ENCODE peak calls at places on chromosomes 5 and 9, in seven cellular contexts. V is IMR-90; P is fibroblast of lung; J is CD8-positive, alpha-beta memory T cell; B is dorsolateral prefrontal cortex; D is tibial nerve; F is colonic mucosa. R is an unnamed sample.
A peak's percentile ranks its signal among the peaks of the same experiment; 100 is the strongest.

GRCh38 chr9:89122944-89123343 is 55.7 kb downstream of the SHC3 start:
- DNase-seq in V (peak; percentile 68), P (no peak), J (no peak), B (no peak), D (no peak), F (no peak), R (no peak)

GRCh38 chr5:80835128-80835527 is 125.0 kb upstream of the RASGRF2 start:
- DNase-seq in V (no peak), P (no peak), J (no peak), B (no peak), D (no peak), F (no peak), R (no peak)

GRCh38 chr5:132776077-132776931 is 735 bp downstream of the SEPTIN8 start:
- DNase-seq in V (no peak), P (peak; percentile 47), J (peak; percentile 11), B (peak; percentile 69), D (no peak), F (peak; percentile 67), R (no peak)

GRCh38 chr9:116276651-116277121 is 123.1 kb downstream of the PAPPA start:
- DNase-seq in V (no peak), P (peak; percentile 35), J (no peak), B (no peak), D (no peak), F (no peak), R (no peak)

GRCh38 chr9:114077162-114077837 is 800 bp downstream of the AMBP start:
- DNase-seq in V (no peak), P (no peak), J (no peak), B (no peak), D (no peak), F (no peak), R (no peak)

GRCh38 chr5:32325067-32325466 is 12.3 kb upstream of the MTMR12 start:
- DNase-seq in V (peak; percentile 38), P (peak; percentile 65), J (no peak), B (no peak), D (no peak), F (no peak), R (no peak)

GRCh38 chr5:177578331-177578730 is 13.7 kb upstream of the TMED9 start:
- DNase-seq in V (no peak), P (no peak), J (no peak), B (no peak), D (no peak), F (no peak), R (no peak)

GRCh38 chr9:38662763-38663593 is 42.6 kb upstream of the ANKRD18A start:
- DNase-seq in V (no peak), P (peak; percentile 12), J (no peak), B (no peak), D (no peak), F (no peak), R (no peak)

GRCh38 chr5:112419596-112420110 is 576 bp upstream of the EPB41L4A start:
- DNase-seq in V (no peak), P (peak; percentile 14), J (no peak), B (no peak), D (peak; percentile 40), F (peak; percentile 65), R (no peak)

GRCh38 chr5:140111859-140112551 is 1.9 kb upstream of the PURA start:
- DNase-seq in V (no peak), P (no peak), J (no peak), B (no peak), D (no peak), F (no peak), R (no peak)

GRCh38 chr5:142981886-142982820 is 212.0 kb downstream of the ARHGAP26 start:
- DNase-seq in V (peak; percentile 92), P (peak; percentile 96), J (no peak), B (no peak), D (peak; percentile 61), F (peak; percentile 91), R (no peak)

GRCh38 chr5:175589714-175590113 is 68.2 kb upstream of the HRH2 start:
- DNase-seq in V (no peak), P (peak; percentile 27), J (no peak), B (no peak), D (no peak), F (no peak), R (no peak)

GRCh38 chr9:34590376-34591090 is 1.0 kb upstream of the CNTFR start:
- DNase-seq in V (no peak), P (no peak), J (no peak), B (no peak), D (peak; percentile 38), F (peak; percentile 65), R (no peak)

GRCh38 chr5:32559411-32559810 is 25.9 kb upstream of the SUB1 start:
- DNase-seq in V (no peak), P (no peak), J (no peak), B (no peak), D (no peak), F (no peak), R (no peak)

GRCh38 chr9:78131969-78132687 is 100.5 kb upstream of the GNAQ start:
- DNase-seq in V (no peak), P (peak; percentile 57), J (no peak), B (no peak), D (no peak), F (no peak), R (no peak)

GRCh38 chr5:142743677-142744441 is 26.3 kb upstream of the ARHGAP26 start:
- DNase-seq in V (peak; percentile 31), P (peak; percentile 65), J (no peak), B (no peak), D (no peak), F (no peak), R (no peak)

GRCh38 chr9:106758911-106759310 is 104.1 kb upstream of the ZNF462 start:
- DNase-seq in V (no peak), P (no peak), J (no peak), B (no peak), D (no peak), F (no peak), R (no peak)

GRCh38 chr9:119283118-119283794 is 86.0 kb downstream of the BRINP1 start:
- DNase-seq in V (no peak), P (peak; percentile 90), J (no peak), B (peak; percentile 56), D (no peak), F (no peak), R (peak; percentile 41)

GRCh38 chr5:132485641-132486317 is 4.8 kb downstream of the IRF1 start:
- DNase-seq in V (no peak), P (no peak), J (peak; percentile 8), B (no peak), D (no peak), F (peak; percentile 16), R (no peak)

GRCh38 chr9:133995012-133995896 is 3.1 kb upstream of the VAV2 start:
- DNase-seq in V (no peak), P (peak; percentile 60), J (no peak), B (no peak), D (no peak), F (no peak), R (no peak)

GRCh38 chr9:33044162-33044673 is 19.1 kb downstream of the DNAJA1 start:
- DNase-seq in V (peak; percentile 93), P (peak; percentile 95), J (peak; percentile 60), B (peak; percentile 79), D (peak; percentile 71), F (peak; percentile 87), R (peak; percentile 70)

GRCh38 chr9:4680750-4681149 is 1.4 kb downstream of the CDC37L1 start:
- DNase-seq in V (peak; percentile 31), P (peak; percentile 55), J (no peak), B (no peak), D (no peak), F (no peak), R (no peak)

GRCh38 chr5:131635755-131636479 is 888 bp upstream of the RAPGEF6 start:
- DNase-seq in V (no peak), P (peak; percentile 36), J (no peak), B (no peak), D (no peak), F (no peak), R (no peak)

GRCh38 chr5:154345255-154345952 is 100.4 kb upstream of the SAP30L start:
- DNase-seq in V (no peak), P (no peak), J (no peak), B (no peak), D (no peak), F (no peak), R (no peak)

GRCh38 chr9:93942176-93942575 is 13.0 kb downstream of the BARX1 start:
- DNase-seq in V (no peak), P (no peak), J (no peak), B (no peak), D (no peak), F (no peak), R (no peak)
- H3K27me3 ChIP-seq in V (peaks cover 55% of the 10 kb centered on the region), P (peaks cover 23% of the 10 kb centered on the region), J (peaks cover 29% of the 10 kb centered on the region), B (peaks cover 9% of the 10 kb centered on the region), D (no peaks in the 10 kb centered on the region), F (peaks cover 29% of the 10 kb centered on the region), R (peaks cover 49% of the 10 kb centered on the region)

DNA sequence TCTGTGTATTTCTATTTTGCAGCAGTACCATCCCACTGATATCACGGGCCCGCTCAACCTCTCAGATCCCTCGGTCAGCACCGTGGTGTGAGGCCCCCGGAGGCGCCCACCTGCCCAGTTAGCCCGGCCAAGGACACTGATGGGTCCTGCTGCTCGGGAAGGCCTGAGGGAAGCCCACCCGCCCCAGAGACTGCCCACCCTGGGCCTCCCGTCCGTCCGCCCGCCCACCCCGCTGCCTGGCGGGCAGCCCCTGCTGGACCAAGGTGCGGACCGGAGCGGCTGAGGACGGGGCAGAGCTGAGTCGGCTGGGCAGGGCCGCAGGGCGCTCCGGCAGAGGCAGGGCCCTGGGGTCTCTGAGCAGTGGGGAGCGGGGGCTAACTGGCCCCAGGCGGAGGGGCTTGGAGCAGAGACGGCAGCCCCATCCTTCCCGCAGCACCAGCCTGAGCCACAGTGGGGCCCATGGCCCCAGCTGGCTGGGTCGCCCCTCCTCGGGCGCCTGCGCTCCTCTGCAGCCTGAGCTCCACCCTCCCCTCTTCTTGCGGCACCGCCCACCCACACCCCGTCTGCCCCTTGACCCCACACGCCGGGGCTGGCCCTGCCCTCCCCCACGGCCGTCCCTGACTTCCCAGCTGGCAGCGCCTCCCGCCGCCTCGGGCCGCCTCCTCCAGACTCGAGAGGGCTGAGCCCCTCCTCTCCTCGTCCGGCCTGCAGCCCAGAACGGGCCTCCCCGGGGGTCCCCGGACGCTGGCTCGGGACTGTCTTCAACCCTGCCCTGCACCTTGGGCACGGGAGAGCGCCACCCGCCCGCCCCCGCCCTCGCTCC is 1.9 kb downstream of the LRRC26 start:
- DNase-seq in V (no peak), P (no peak), J (no peak), B (no peak), D (no peak), F (peak; percentile 84), R (no peak)
- H3K4me3 ChIP-seq in V (no peak overlapping the region), P (no peak overlapping the region), J (no peak overlapping the region), B (peak overlapping the region; percentile 52), D (peak overlapping the region; percentile 22), F (peak overlapping the region; percentile 40), R (no peak overlapping the region)

DNA sequence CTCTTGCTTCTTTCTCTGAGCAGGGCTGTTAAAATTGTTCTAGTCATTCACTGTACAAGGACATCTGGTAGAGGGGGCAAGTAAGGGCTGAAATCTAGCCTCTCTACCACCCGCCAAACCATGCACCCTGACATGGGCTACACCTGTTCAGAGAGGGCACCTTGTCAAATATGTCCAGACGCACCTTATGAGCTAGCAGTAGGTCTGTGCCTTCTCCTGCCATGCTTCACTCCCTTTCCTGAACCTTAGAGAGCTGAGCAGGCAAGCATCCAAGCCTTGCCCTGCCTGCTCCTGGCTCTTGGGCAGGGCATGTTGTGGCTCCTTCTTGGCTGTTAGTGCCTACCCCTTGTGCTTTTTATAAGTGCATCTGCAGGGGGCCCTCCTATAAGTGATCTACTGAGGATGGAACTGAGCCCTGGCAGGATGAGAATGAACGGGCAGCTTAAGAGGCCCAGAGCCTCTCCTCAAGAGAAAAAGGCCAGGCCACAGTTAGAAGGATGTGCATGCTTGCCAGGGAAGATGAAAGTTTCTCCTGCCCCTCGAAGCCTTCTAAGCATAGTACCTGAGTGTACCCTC is 3.8 kb upstream of the NEUROG1 start:
- DNase-seq in V (no peak), P (no peak), J (no peak), B (no peak), D (no peak), F (no peak), R (no peak)
- H3K27me3 ChIP-seq in V (peaks cover 93% of the 10 kb centered on the region), P (peaks cover 65% of the 10 kb centered on the region), J (peaks cover 20% of the 10 kb centered on the region), B (peaks cover 13% of the 10 kb centered on the region), D (no peaks in the 10 kb centered on the region), F (peaks cover 57% of the 10 kb centered on the region), R (peaks cover 81% of the 10 kb centered on the region)

GRCh38 chr5:3597002-3597726 is 1.5 kb downstream of the IRX1 start:
- DNase-seq in V (no peak), P (peak; percentile 48), J (no peak), B (no peak), D (no peak), F (no peak), R (no peak)
- H3K4me3 ChIP-seq in V (no peak overlapping the region), P (no peak overlapping the region), J (no peak overlapping the region), B (no peak overlapping the region), D (no peak overlapping the region), F (no peak overlapping the region), R (peak overlapping the region; percentile 40)

R was measured in kidney epithelial cell.